ENCODE peak calls at places on chromosomes 6 and 20, in ten cellular contexts. M is spleen, D is epithelial cell of esophagus, T is cardiac fibroblast, V is osteocyte, R is body of pancreas, K is WERI-Rb-1, B is neural crest cell, I is fibroblast of villous mesenchyme, G is ascending aorta. N is an unnamed sample.

GRCh38 chr20:12358006-12358654 is 440.4 kb downstream of the BTBD3 start:
- DNase-seq in B (no peak), I (peak), R (no peak), T (peak), D (peak), V (no peak), K (peak), M (no peak), G (no peak), N (no peak)

GRCh38 chr6:710601-711571 is 17.9 kb upstream of the EXOC2 start:
- DNase-seq in K (no peak), B (peak), M (peak), I (peak), G (no peak), R (peak), V (no peak), D (peak), T (peak), N (no peak)

GRCh38 chr20:62977613-62978558 is 25.4 kb downstream of the SLC17A9 start:
- DNase-seq in K (no peak), D (no peak), G (no peak), M (peak), V (no peak), I (no peak), R (no peak), T (no peak), B (no peak), N (no peak)

GRCh38 chr20:10774357-10774943 is 100.7 kb upstream of the JAG1 start:
- DNase-seq in I (no peak), V (no peak), G (no peak), K (no peak), T (no peak), R (no peak), B (no peak), M (no peak), D (no peak), N (no peak)

GRCh38 chr6:1286972-1287600 is 24.8 kb upstream of the FOXQ1 start:
- DNase-seq in R (no peak), V (no peak), I (peak), T (peak), G (no peak), D (peak), B (no peak), K (no peak), M (no peak), N (no peak)

GRCh38 chr6:6251555-6252280 is 68.7 kb downstream of the F13A1 start:
- DNase-seq in D (no peak), R (no peak), I (no peak), K (no peak), V (no peak), T (no peak), B (no peak), M (no peak), G (no peak), N (no peak)

GRCh38 chr6:37576336-37576737 is 76.6 kb upstream of the CCDC167 start:
- DNase-seq in I (peak), D (peak), V (no peak), B (no peak), K (peak), R (no peak), G (no peak), M (no peak), T (no peak), N (no peak)

GRCh38 chr6:44203955-44204354 is 12.8 kb upstream of the MYMX start:
- DNase-seq in V (no peak), R (no peak), G (no peak), B (no peak), K (no peak), M (no peak), D (no peak), T (no peak), I (peak), N (no peak)

GRCh38 chr6:2771021-2771558 is 5.9 kb downstream of the WRNIP1 start:
- DNase-seq in B (no peak), K (no peak), T (no peak), V (no peak), G (no peak), R (no peak), D (no peak), M (no peak), I (no peak), N (no peak)

GRCh38 chr6:94645191-94645590 is 932.1 kb upstream of the MANEA start:
- DNase-seq in B (no peak), I (no peak), G (no peak), V (no peak), R (no peak), K (peak), M (no peak), T (no peak), D (no peak), N (no peak)

GRCh38 chr6:94636780-94637385 is 940.5 kb upstream of the MANEA start:
- DNase-seq in M (no peak), G (no peak), D (peak), K (peak), I (no peak), R (no peak), V (no peak), B (no peak), T (no peak), N (no peak)

DNA sequence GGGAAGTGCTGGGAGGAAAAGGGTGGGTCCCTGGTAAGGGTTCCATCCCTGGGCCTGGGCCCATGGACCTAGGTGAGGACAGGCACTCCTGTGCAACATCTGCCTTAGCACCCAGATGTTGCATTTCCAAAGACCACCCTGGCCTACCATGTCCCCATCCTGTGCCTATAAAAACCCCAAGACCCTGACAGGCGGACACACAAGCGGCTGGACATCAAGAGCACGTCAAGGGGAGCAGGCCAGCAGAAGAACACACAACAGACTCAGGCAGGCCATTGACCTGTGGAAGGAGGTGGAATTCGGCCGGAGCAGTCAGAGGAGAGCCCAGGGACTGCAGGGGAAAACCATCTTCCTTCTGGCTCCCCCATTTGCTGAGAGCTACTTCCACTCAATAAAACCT is 937.8 kb upstream of the MANEA start:
- DNase-seq in I (no peak), V (no peak), G (no peak), M (no peak), K (no peak), D (no peak), B (no peak), T (no peak), R (no peak), N (no peak)
- TF ChIP-seq CTCF in I (no peak), V (no peak), G (no peak), M (no peak), K (no peak), D (no peak), B (no peak), T (no peak), R (no peak), N (no peak)

GRCh38 chr6:33704215-33704817 is 7.2 kb downstream of the UQCC2 start:
- DNase-seq in I (no peak), V (no peak), M (peak), D (peak), R (no peak), K (no peak), B (no peak), G (no peak), T (no peak), N (no peak)

GRCh38 chr6:33705268-33705885 is 6.1 kb downstream of the UQCC2 start:
- DNase-seq in K (no peak), G (no peak), B (no peak), V (no peak), R (no peak), I (peak), T (no peak), M (no peak), D (no peak), N (no peak)

GRCh38 chr6:33699739-33700138 is 11.8 kb downstream of the UQCC2 start:
- DNase-seq in I (no peak), G (no peak), T (no peak), M (peak), K (no peak), D (no peak), B (no peak), R (no peak), V (no peak), N (no peak)

GRCh38 chr6:33700391-33701050 is 11.0 kb downstream of the UQCC2 start:
- DNase-seq in T (peak), G (no peak), K (peak), R (peak), I (peak), V (no peak), M (peak), B (peak), D (peak), N (peak)

DNA sequence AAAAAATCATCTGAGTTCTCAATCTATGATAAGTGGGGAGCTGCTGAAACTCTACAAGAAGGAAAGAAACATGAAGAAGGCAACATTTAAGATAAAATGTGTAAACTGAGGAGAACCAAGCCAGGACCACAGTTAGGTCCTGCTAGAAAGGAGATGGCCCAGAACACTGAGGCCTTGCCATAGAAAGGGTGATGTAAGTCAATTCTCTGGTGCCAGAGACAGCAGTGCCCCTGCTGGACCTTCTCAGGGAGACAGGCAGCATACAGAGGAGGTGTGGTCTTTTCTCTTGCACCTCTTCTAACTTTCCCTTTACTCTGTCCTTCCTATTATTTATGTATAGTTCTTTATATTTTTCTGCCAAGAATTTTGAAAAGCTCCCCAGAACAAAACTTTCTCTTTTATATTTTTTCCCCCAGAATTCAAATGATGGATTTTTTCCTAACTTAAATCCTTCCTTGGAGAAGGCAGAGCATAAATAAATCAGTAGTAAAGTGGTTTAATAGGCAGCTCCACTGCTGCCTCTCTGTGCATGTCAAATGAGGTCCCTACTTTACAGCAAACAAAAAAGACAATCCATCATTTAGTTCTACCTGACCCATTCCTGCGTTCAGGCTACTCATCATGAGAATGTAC is 9.0 kb downstream of the UQCC2 start:
- DNase-seq in D (peak), K (peak), G (no peak), I (peak), T (peak), B (no peak), V (no peak), M (peak), R (peak), N (no peak)
- TF ChIP-seq CTCF in D (peak), K (peak), G (peak), I (peak), T (peak), B (peak), V (peak), M (peak), R (peak), N (peak)

DNA sequence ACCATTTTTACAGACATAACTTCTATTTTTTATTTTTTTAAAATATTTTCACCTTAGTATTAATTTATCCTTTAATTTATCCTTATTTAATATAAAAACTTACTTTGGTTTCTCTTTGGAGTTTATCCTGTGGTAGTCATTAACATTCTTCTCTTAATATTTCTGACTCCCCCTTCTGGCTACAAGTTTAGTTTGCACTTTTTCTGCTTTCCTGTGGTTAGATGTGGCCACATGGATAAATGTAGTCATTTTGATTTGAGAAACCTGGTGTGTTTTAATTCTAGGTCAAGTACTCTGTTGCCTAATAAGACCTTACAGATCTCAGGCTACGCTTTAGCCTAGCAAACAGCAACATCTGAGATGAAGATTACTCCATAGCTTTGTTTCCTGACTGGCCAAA is 1187.5 kb downstream of the HACE1 start:
- DNase-seq in T (no peak), R (no peak), D (peak), M (no peak), G (no peak), K (no peak), V (no peak), I (peak), B (no peak), N (no peak)
- TF ChIP-seq CTCF in T (peak), R (no peak), D (no peak), M (no peak), G (no peak), K (peak), V (peak), I (no peak), B (peak), N (no peak)

DNA sequence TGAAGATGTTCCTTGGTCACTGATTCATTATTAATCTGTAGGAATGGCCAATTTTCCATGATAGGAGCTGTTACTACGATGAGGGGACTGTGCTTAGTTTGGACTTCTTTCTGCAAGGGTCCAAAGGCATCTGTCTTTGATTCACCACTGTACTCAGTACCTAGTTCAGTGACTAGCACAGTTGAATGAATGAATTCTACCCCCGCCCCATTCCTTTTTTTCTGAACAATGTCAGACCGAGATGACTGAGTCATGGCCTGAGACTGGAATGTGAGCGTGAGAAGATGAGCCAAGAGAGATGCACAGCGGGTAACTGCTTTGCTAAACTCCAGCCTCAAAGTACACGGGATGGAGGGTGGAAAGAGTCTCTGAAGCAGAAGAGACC is 419 bp upstream of the SNHG17 start:
- DNase-seq in V (no peak), I (peak), R (no peak), D (peak), K (no peak), B (no peak), G (no peak), T (peak), M (no peak), N (no peak)
- TF ChIP-seq CTCF in V (no peak), I (no peak), R (no peak), D (no peak), K (no peak), B (no peak), G (no peak), T (no peak), M (peak), N (no peak)

GRCh38 chr20:37202267-37202943 is 23.1 kb upstream of the MROH8 start:
- DNase-seq in V (no peak), M (no peak), T (peak), G (no peak), B (peak), D (peak), I (peak), R (peak), K (peak), N (no peak)
- TF ChIP-seq CTCF in V (peak), M (peak), T (peak), G (peak), B (peak), D (peak), I (peak), R (peak), K (peak), N (peak)

DNA sequence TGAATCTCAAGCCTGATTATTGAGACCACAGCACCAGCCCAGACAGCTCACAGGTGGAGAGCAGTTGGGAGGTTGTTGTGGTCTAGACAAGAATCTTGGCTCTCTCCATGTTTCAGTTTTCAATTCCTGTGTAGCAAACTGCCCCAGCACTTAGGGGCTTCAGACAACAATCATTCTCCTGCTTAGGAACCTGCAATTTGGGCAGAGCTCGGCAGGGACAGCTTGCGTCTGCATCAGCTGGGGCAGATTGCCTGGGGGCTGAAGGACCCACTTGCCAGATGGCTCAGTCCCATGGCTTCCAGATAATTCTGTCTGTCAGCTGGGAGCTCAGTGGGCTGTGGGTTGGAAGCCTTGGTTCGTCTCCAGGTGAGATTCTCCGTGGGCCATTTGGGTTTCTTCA is 6.9 kb downstream of the TGM6 start:
- DNase-seq in B (no peak), K (no peak), I (no peak), V (no peak), T (no peak), D (no peak), R (no peak), M (no peak), G (no peak), N (no peak)
- TF ChIP-seq CTCF in B (no peak), K (no peak), I (no peak), V (no peak), T (no peak), D (no peak), R (no peak), M (no peak), G (no peak), N (no peak)

DNA sequence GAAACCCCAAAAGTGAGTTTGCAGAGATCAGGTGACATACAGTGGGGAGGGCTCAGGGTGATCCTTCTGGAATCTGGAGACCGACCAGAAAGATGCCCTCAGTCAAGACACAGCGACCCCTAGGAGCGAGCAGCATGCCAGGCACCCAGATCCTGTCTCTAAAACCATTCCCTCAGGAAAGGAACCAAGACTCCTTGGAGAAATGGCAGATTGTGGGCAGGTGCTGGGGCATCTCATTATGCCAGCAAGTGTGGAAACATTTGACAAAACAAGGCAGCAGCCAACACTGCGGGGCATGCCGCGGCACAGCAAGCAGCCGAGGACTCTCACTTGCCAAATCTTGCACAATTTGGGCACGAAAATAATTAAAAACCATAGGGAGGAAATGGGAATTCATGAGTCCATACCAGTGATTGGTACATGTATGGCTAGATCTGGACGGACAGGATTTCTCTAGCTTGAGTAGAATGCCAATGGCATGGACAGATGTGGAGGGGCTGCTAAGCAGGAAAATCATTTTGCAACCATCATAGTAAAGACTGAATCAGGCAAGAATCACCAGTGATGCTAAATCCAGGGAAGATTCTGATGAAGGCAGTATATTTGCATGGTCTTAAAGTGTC is 76.9 kb downstream of the GINS1 start:
- DNase-seq in I (no peak), K (no peak), M (no peak), B (no peak), D (peak), G (no peak), T (no peak), R (no peak), V (no peak), N (no peak)
- TF ChIP-seq CTCF in I (no peak), K (no peak), M (no peak), B (no peak), D (peak), G (no peak), T (no peak), R (no peak), V (no peak), N (no peak)

N was measured in mesothelial cell of epicardium.